ENCODE peak calls at places on chromosome 16, in seven cellular contexts. B is activated CD4-positive, alpha-beta T cell treated with anti-CD3 and anti-CD28 coated beads, Interleukin-2, amount 50 U/mL, for 24 hours; W is fibroblast of lung; O is pancreas; S is H7; T is erythroblast; K is A549. D is an unnamed sample.

GRCh38 chr16:66996324-66996982 is 8.1 kb downstream of the CES4A start:
- DNase-seq in B (no peak), W (peak), O (peak), S (no peak), T (no peak), K (peak), D (peak)

GRCh38 chr16:2689968-2690830 is 7.9 kb downstream of the KCTD5 start:
- DNase-seq in B (no peak), W (peak), O (no peak), S (peak), T (no peak), K (no peak), D (no peak)

GRCh38 chr16:81696136-81696958 is 82.7 kb upstream of the PLCG2 start:
- DNase-seq in B (no peak), W (no peak), O (no peak), S (no peak), T (peak), K (no peak), D (no peak)

GRCh38 chr16:86379505-86379846 is 130.9 kb upstream of the FOXF1 start:
- DNase-seq in B (no peak), W (peak), O (no peak), S (no peak), T (no peak), K (no peak), D (peak)

GRCh38 chr16:71259086-71259485 is 28.6 kb upstream of the HYDIN start:
- DNase-seq in B (no peak), W (no peak), O (no peak), S (no peak), T (no peak), K (no peak), D (no peak)

GRCh38 chr16:28987170-28987853 is 2.5 kb downstream of the LAT start:
- DNase-seq in B (no peak), W (no peak), O (no peak), S (no peak), T (no peak), K (no peak), D (no peak)

GRCh38 chr16:1105888-1106620 is 10.0 kb upstream of the C1QTNF8 start:
- DNase-seq in B (no peak), W (peak), O (peak), S (peak), T (peak), K (peak), D (peak)

GRCh38 chr16:81616321-81617020 is 162.6 kb upstream of the PLCG2 start:
- DNase-seq in B (peak), W (peak), O (no peak), S (peak), T (peak), K (no peak), D (no peak)

GRCh38 chr16:4487955-4488481 is 11.8 kb downstream of the HMOX2 start:
- DNase-seq in B (no peak), W (peak), O (no peak), S (no peak), T (no peak), K (no peak), D (peak)

GRCh38 chr16:48617711-48618148 is 7.8 kb upstream of the N4BP1 start:
- DNase-seq in B (no peak), W (peak), O (no peak), S (no peak), T (no peak), K (no peak), D (peak)

GRCh38 chr16:58661199-58661830 is 23.3 kb downstream of the SLC38A7 start:
- DNase-seq in B (no peak), W (peak), O (peak), S (peak), T (peak), K (peak), D (peak)

GRCh38 chr16:426906-427249 is 1.4 kb downstream of the RAB11FIP3 start:
- DNase-seq in B (no peak), W (no peak), O (no peak), S (no peak), T (peak), K (no peak), D (no peak)

GRCh38 chr16:57341441-57342303 is 16.9 kb upstream of the CCL22 start:
- DNase-seq in B (no peak), W (peak), O (no peak), S (no peak), T (no peak), K (peak), D (peak)

GRCh38 chr16:87924041-87924851 is 12.1 kb downstream of the CA5A start:
- DNase-seq in B (no peak), W (no peak), O (no peak), S (peak), T (no peak), K (no peak), D (no peak)

GRCh38 chr16:29990033-29990432 is 5.4 kb downstream of the HIRIP3 start:
- DNase-seq in B (no peak), W (no peak), O (no peak), S (no peak), T (no peak), K (no peak), D (no peak)

GRCh38 chr16:57999971-58000705 is at the start of gene ZNF319:
- DNase-seq in B (no peak), W (peak), O (no peak), S (peak), T (no peak), K (no peak), D (peak)

GRCh38 chr16:63473710-63474109 is 1437.5 kb upstream of the CDH8 start:
- DNase-seq in B (no peak), W (peak), O (no peak), S (no peak), T (no peak), K (no peak), D (no peak)

GRCh38 chr16:80837421-80838263 is 33.2 kb upstream of the CDYL2 start:
- DNase-seq in B (no peak), W (no peak), O (no peak), S (no peak), T (no peak), K (no peak), D (peak)

GRCh38 chr16:85662036-85662812 is 26.5 kb downstream of the GINS2 start:
- DNase-seq in B (no peak), W (no peak), O (no peak), S (peak), T (no peak), K (no peak), D (no peak)

GRCh38 chr16:59593256-59593655 is 859.1 kb upstream of the GOT2 start:
- DNase-seq in B (no peak), W (peak), O (no peak), S (no peak), T (no peak), K (no peak), D (peak)

GRCh38 chr16:10579965-10580918 is at the start of gene EMP2:
- DNase-seq in B (no peak), W (peak), O (peak), S (peak), T (peak), K (peak), D (peak)

GRCh38 chr16:49596699-49597291 is 223.2 kb downstream of the C16orf78 start:
- DNase-seq in B (no peak), W (no peak), O (no peak), S (peak), T (no peak), K (no peak), D (no peak)

GRCh38 chr16:30533748-30534367 is 800 bp downstream of the ZNF747 start:
- DNase-seq in B (no peak), W (no peak), O (no peak), S (peak), T (no peak), K (no peak), D (no peak)